ENCODE peak calls at places on chromosomes 13 and 19, in eight cellular contexts. V, D, M, X, N, W, J and U are unnamed samples.
A peak's percentile ranks its signal among the peaks of the same experiment; 100 is the strongest.

GRCh38 chr19:14112809-14113385 is 4.7 kb downstream of the PRKACA start:
- DNase-seq in V (peak; percentile 72), D (no peak), M (peak; percentile 61), X (peak; percentile 75), N (peak; percentile 76), W (no peak), J (peak; percentile 55), U (no peak)

GRCh38 chr19:4707956-4708650 is 15.5 kb downstream of the DPP9 start:
- DNase-seq in V (peak; percentile 84), D (no peak), M (no peak), X (peak; percentile 38), N (peak; percentile 81), W (peak; percentile 64), J (no peak), U (no peak)

GRCh38 chr13:26813626-26814348 is 53.2 kb upstream of the GPR12 start:
- DNase-seq in V (no peak), D (no peak), M (no peak), X (no peak), N (no peak), W (no peak), J (no peak), U (no peak)

GRCh38 chr13:28657784-28658538 is 969 bp upstream of the POMP start:
- DNase-seq in V (no peak), D (no peak), M (no peak), X (no peak), N (no peak), W (no peak), J (no peak), U (no peak)

GRCh38 chr13:95623141-95623540 is 21.4 kb downstream of the DZIP1 start:
- DNase-seq in V (no peak), D (no peak), M (no peak), X (no peak), N (no peak), W (no peak), J (no peak), U (no peak)

GRCh38 chr13:58397596-58398387 is 766.2 kb downstream of the PCDH17 start:
- DNase-seq in V (peak; percentile 25), D (no peak), M (no peak), X (no peak), N (no peak), W (no peak), J (no peak), U (no peak)

GRCh38 chr13:113860051-113860471 is 3.8 kb downstream of the GAS6 start:
- DNase-seq in V (no peak), D (no peak), M (no peak), X (peak; percentile 16), N (no peak), W (no peak), J (peak; percentile 11), U (no peak)

GRCh38 chr13:30751183-30751933 is 16.0 kb downstream of the ALOX5AP start:
- DNase-seq in V (no peak), D (no peak), M (no peak), X (no peak), N (no peak), W (no peak), J (no peak), U (no peak)

GRCh38 chr13:26280295-26280694 is 26.4 kb downstream of the CDK8 start:
- DNase-seq in V (no peak), D (no peak), M (no peak), X (no peak), N (no peak), W (no peak), J (no peak), U (no peak)

GRCh38 chr13:112688560-112689497 is 1.0 kb upstream of the ATP11A start:
- DNase-seq in V (peak; percentile 54), D (peak; percentile 62), M (peak; percentile 62), X (peak; percentile 62), N (no peak), W (no peak), J (no peak), U (no peak)

GRCh38 chr19:40286674-40287421 is 1.7 kb upstream of the AKT2 start:
- DNase-seq in V (no peak), D (peak; percentile 41), M (no peak), X (no peak), N (peak; percentile 56), W (no peak), J (no peak), U (no peak)

GRCh38 chr13:20016649-20017364 is 58.3 kb downstream of the ZMYM2 start:
- DNase-seq in V (no peak), D (no peak), M (no peak), X (no peak), N (no peak), W (no peak), J (no peak), U (no peak)

GRCh38 chr13:34867590-34867989 is 74.5 kb upstream of the NBEA start:
- DNase-seq in V (no peak), D (no peak), M (no peak), X (no peak), N (no peak), W (no peak), J (no peak), U (no peak)

GRCh38 chr19:1270168-1270853 is 1.2 kb downstream of the CIRBP start:
- DNase-seq in V (no peak), D (no peak), M (no peak), X (no peak), N (no peak), W (peak; percentile 61), J (no peak), U (no peak)

GRCh38 chr19:32798201-32798600 is 71.4 kb downstream of the SLC7A9 start:
- DNase-seq in V (no peak), D (peak; percentile 18), M (no peak), X (no peak), N (no peak), W (no peak), J (no peak), U (no peak)

GRCh38 chr19:29645911-29646310 is 19.4 kb upstream of the PLEKHF1 start:
- DNase-seq in V (peak; percentile 78), D (no peak), M (peak; percentile 55), X (peak; percentile 79), N (no peak), W (no peak), J (no peak), U (no peak)

GRCh38 chr13:25784119-25784518 is 267.7 kb downstream of the SHISA2 start:
- DNase-seq in V (no peak), D (no peak), M (no peak), X (no peak), N (no peak), W (no peak), J (no peak), U (no peak)

GRCh38 chr19:15231256-15231655 is 992 bp downstream of the EPHX3 start:
- DNase-seq in V (no peak), D (no peak), M (no peak), X (no peak), N (no peak), W (no peak), J (no peak), U (no peak)

DNA sequence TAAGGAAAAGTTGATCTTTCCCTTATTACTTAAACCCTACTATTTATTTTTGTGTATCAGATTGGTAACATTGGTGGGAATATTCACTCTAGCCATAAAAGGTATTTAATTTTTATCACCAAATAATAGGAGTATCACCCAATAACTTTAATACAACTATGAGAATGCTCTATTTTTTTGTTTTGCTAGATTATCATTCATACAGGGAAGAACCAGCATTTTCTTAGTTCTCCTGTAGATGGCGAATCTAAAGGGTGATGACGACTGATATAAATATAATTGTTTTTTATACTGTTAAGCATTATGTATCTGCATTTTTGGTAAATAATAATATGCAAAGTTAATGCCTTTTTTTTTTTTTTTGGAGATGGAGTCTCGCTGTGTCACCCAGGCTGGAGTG is 7.9 kb upstream of the FRY start:
- DNase-seq in V (no peak), D (no peak), M (no peak), X (no peak), N (no peak), W (no peak), J (no peak), U (no peak)
- TF ChIP-seq CTCF in V (no peak), D (peak; percentile 33), M (no peak), X (no peak), N (no peak), W (no peak), J (no peak), U (peak; percentile 33)

DNA sequence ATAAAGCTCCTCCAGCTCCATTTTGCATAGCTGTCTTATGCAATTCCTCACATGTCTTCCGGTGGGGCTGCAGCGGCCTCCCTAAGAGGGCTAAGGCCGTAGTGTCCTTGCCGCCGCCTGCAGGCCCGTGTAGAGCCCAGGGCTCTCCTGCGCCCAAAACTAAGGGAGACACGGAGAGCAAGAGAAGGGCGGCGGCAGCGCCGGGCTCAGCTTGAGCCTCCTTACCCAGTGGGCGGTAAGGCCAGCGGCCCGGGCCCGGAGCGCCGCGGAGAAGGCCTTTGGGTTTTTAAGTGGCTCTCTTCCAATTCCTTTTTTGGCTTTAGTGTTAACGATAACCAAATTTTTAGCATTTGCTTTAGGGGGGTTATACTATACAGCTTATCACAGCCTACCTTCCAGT is 30.1 kb downstream of the ZNF677 start:
- DNase-seq in V (no peak), D (no peak), M (no peak), X (no peak), N (no peak), W (no peak), J (no peak), U (no peak)
- H3K9me3 ChIP-seq in V (peaks cover 2% of the 10 kb centered on the region), D (no peaks in the 10 kb centered on the region), M (peaks cover 78% of the 10 kb centered on the region), X (no peaks in the 10 kb centered on the region), N (peaks cover 30% of the 10 kb centered on the region), W (peaks cover 6% of the 10 kb centered on the region), J (peaks cover 67% of the 10 kb centered on the region), U (peaks cover 3% of the 10 kb centered on the region)

DNA sequence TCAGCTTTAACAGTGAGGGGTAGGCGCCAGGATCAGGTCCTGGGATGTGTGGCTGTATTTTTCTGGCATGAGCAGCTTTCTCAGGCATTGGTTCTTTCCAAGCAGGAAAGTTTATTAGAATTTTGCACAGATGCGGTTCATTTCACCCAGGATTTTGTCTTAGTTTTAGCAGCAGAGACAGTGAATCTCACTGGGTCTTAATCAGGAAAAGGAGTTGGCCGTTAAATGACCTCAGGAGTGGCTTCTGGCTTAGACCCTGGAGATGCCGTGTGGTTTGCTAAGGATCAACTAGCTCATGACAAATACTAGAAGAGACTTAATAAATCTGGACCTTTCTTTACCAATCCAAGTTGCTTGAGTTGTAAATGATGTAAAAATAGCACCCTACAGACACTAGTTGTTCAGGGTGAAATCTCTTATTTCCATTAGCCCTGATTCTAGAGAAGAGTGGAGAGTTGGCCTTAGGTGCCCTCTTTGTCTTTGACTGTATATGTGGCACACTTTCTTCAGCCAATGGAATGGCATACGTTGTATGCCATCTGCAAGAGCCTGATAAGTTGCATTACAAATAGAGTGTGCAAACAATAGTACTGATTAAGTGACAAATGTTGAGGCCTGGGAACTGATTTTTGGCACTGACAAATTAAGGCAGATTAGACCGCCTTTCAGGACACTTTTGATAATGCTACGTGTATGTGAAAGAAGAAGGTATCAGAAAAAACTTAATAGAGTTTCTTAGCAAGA is 34.0 kb downstream of the LRCH1 start:
- DNase-seq in V (no peak), D (no peak), M (no peak), X (no peak), N (no peak), W (no peak), J (no peak), U (no peak)
- H3K4me1 ChIP-seq in V (peaks cover 57% of the 10 kb centered on the region), D (peaks cover 28% of the 10 kb centered on the region), M (peaks cover 49% of the 10 kb centered on the region), X (peaks cover 7% of the 10 kb centered on the region), N (peaks cover 55% of the 10 kb centered on the region), W (peaks cover 11% of the 10 kb centered on the region), J (peaks cover 28% of the 10 kb centered on the region), U (peaks cover 39% of the 10 kb centered on the region)

DNA sequence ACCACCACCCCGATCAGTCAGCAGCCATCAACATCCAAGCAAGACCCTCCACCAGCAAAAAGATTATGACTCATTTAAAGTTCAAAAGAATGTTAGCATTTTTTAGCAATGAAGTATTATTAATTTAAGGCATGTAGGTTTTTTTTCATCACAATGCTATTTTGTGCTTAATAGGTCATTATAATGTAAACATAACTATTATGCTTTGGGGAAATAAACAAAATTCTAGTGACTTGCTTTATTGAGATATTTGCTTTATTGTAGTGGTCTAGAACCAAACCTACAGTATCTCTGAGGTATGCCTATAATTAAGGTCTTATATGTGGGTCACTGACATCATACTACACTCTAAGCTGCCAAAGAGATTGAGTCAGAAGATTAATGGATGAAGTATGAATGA is 20.0 kb downstream of the KLF12 start:
- DNase-seq in V (no peak), D (no peak), M (no peak), X (no peak), N (no peak), W (no peak), J (no peak), U (no peak)
- TF ChIP-seq CTCF in V (no peak), D (no peak), M (no peak), X (no peak), N (no peak), W (no peak), J (no peak), U (no peak)